ENCODE peak calls at places on chromosomes 3 and 15, in seven cellular contexts. One of them, this sample, is unnamed.

GRCh38 chr15:63048115-63048985 is 5.8 kb downstream of the TPM1 start:
- DNase-seq in glutamatergic neuron: peak; percentile 96
- DNase-seq in T-cell: peak; percentile 83
- DNase-seq in memory B cell: peak; percentile 84
- DNase-seq in cardiac fibroblast: peak; percentile 97
- DNase-seq in T-helper 1 cell: peak; percentile 83
- DNase-seq in SK-N-DZ: peak; percentile 96
- DNase-seq in this sample: peak; percentile 87

GRCh38 chr15:49215768-49216739 is 46.0 kb downstream of the GALK2 start:
- DNase-seq in glutamatergic neuron: no peak
- DNase-seq in T-cell: no peak
- DNase-seq in memory B cell: no peak
- DNase-seq in cardiac fibroblast: peak; percentile 19
- DNase-seq in T-helper 1 cell: no peak
- DNase-seq in SK-N-DZ: no peak
- DNase-seq in this sample: no peak

GRCh38 chr15:51775967-51776816 is 24.8 kb downstream of the TMOD2 start:
- DNase-seq in glutamatergic neuron: peak; percentile 63
- DNase-seq in T-cell: peak; percentile 36
- DNase-seq in memory B cell: peak; percentile 29
- DNase-seq in cardiac fibroblast: peak; percentile 65
- DNase-seq in T-helper 1 cell: peak; percentile 33
- DNase-seq in SK-N-DZ: peak; percentile 54
- DNase-seq in this sample: peak; percentile 69

GRCh38 chr3:40497288-40497687 is 8.6 kb upstream of the ZNF620 start:
- DNase-seq in glutamatergic neuron: no peak
- DNase-seq in T-cell: no peak
- DNase-seq in memory B cell: no peak
- DNase-seq in cardiac fibroblast: peak; percentile 11
- DNase-seq in T-helper 1 cell: no peak
- DNase-seq in SK-N-DZ: no peak
- DNase-seq in this sample: no peak

GRCh38 chr3:14511623-14511965 is 28.5 kb downstream of the GRIP2 start:
- DNase-seq in glutamatergic neuron: peak; percentile 7
- DNase-seq in T-cell: no peak
- DNase-seq in memory B cell: no peak
- DNase-seq in cardiac fibroblast: no peak
- DNase-seq in T-helper 1 cell: no peak
- DNase-seq in SK-N-DZ: no peak
- DNase-seq in this sample: no peak

GRCh38 chr15:90184786-90185704 is 16.1 kb upstream of the SEMA4B start:
- DNase-seq in glutamatergic neuron: peak; percentile 72
- DNase-seq in T-cell: peak; percentile 52
- DNase-seq in memory B cell: peak; percentile 77
- DNase-seq in cardiac fibroblast: peak; percentile 47
- DNase-seq in T-helper 1 cell: peak; percentile 55
- DNase-seq in SK-N-DZ: peak; percentile 59
- DNase-seq in this sample: peak; percentile 74

GRCh38 chr3:157914882-157915281 is 191.3 kb downstream of the SHOX2 start:
- DNase-seq in glutamatergic neuron: no peak
- DNase-seq in T-cell: no peak
- DNase-seq in memory B cell: no peak
- DNase-seq in cardiac fibroblast: no peak
- DNase-seq in T-helper 1 cell: no peak
- DNase-seq in SK-N-DZ: no peak
- DNase-seq in this sample: no peak

GRCh38 chr3:152644478-152644877 is 190.5 kb upstream of the P2RY1 start:
- DNase-seq in glutamatergic neuron: no peak
- DNase-seq in T-cell: no peak
- DNase-seq in memory B cell: no peak
- DNase-seq in cardiac fibroblast: no peak
- DNase-seq in T-helper 1 cell: no peak
- DNase-seq in SK-N-DZ: no peak
- DNase-seq in this sample: no peak

GRCh38 chr3:127573916-127574315 is 16.6 kb downstream of the TPRA1 start:
- DNase-seq in glutamatergic neuron: no peak
- DNase-seq in T-cell: no peak
- DNase-seq in memory B cell: no peak
- DNase-seq in cardiac fibroblast: no peak
- DNase-seq in T-helper 1 cell: no peak
- DNase-seq in SK-N-DZ: no peak
- DNase-seq in this sample: no peak

GRCh38 chr15:73965094-73965729 is 26.9 kb downstream of the STOML1 start:
- DNase-seq in glutamatergic neuron: peak; percentile 76
- DNase-seq in T-cell: no peak
- DNase-seq in memory B cell: no peak
- DNase-seq in cardiac fibroblast: no peak
- DNase-seq in T-helper 1 cell: peak; percentile 14
- DNase-seq in SK-N-DZ: peak; percentile 65
- DNase-seq in this sample: no peak

GRCh38 chr15:38226867-38227266 is 25.8 kb upstream of the SPRED1 start:
- DNase-seq in glutamatergic neuron: no peak
- DNase-seq in T-cell: no peak
- DNase-seq in memory B cell: no peak
- DNase-seq in cardiac fibroblast: peak; percentile 76
- DNase-seq in T-helper 1 cell: no peak
- DNase-seq in SK-N-DZ: no peak
- DNase-seq in this sample: peak; percentile 47

GRCh38 chr15:49624046-49624445 is 3.2 kb downstream of the DTWD1 start:
- DNase-seq in glutamatergic neuron: no peak
- DNase-seq in T-cell: no peak
- DNase-seq in memory B cell: no peak
- DNase-seq in cardiac fibroblast: peak; percentile 32
- DNase-seq in T-helper 1 cell: no peak
- DNase-seq in SK-N-DZ: no peak
- DNase-seq in this sample: peak; percentile 66

GRCh38 chr3:124845406-124845805 is 41.8 kb downstream of the ITGB5 start:
- DNase-seq in glutamatergic neuron: no peak
- DNase-seq in T-cell: no peak
- DNase-seq in memory B cell: no peak
- DNase-seq in cardiac fibroblast: peak; percentile 89
- DNase-seq in T-helper 1 cell: no peak
- DNase-seq in SK-N-DZ: no peak
- DNase-seq in this sample: peak; percentile 84

GRCh38 chr3:178767558-178767957 is 231.3 kb downstream of the KCNMB2 start:
- DNase-seq in glutamatergic neuron: no peak
- DNase-seq in T-cell: no peak
- DNase-seq in memory B cell: no peak
- DNase-seq in cardiac fibroblast: no peak
- DNase-seq in T-helper 1 cell: no peak
- DNase-seq in SK-N-DZ: no peak
- DNase-seq in this sample: no peak

GRCh38 chr3:172550347-172550943 is 27.2 kb upstream of the TNFSF10 start:
- DNase-seq in glutamatergic neuron: no peak
- DNase-seq in T-cell: no peak
- DNase-seq in memory B cell: no peak
- DNase-seq in cardiac fibroblast: peak; percentile 71
- DNase-seq in T-helper 1 cell: peak; percentile 87
- DNase-seq in SK-N-DZ: no peak
- DNase-seq in this sample: peak; percentile 88

GRCh38 chr3:48820626-48821324 is 26.9 kb downstream of the PRKAR2A start:
- DNase-seq in glutamatergic neuron: no peak
- DNase-seq in T-cell: no peak
- DNase-seq in memory B cell: no peak
- DNase-seq in cardiac fibroblast: peak; percentile 86
- DNase-seq in T-helper 1 cell: no peak
- DNase-seq in SK-N-DZ: no peak
- DNase-seq in this sample: peak; percentile 38

GRCh38 chr3:148062590-148062989 is 635.1 kb upstream of the AGTR1 start:
- DNase-seq in glutamatergic neuron: no peak
- DNase-seq in T-cell: no peak
- DNase-seq in memory B cell: no peak
- DNase-seq in cardiac fibroblast: no peak
- DNase-seq in T-helper 1 cell: no peak
- DNase-seq in SK-N-DZ: no peak
- DNase-seq in this sample: no peak

GRCh38 chr3:186532641-186533072 is 11.5 kb downstream of the CRYGS start:
- DNase-seq in glutamatergic neuron: no peak
- DNase-seq in T-cell: no peak
- DNase-seq in memory B cell: peak; percentile 51
- DNase-seq in cardiac fibroblast: no peak
- DNase-seq in T-helper 1 cell: no peak
- DNase-seq in SK-N-DZ: peak; percentile 42
- DNase-seq in this sample: no peak

GRCh38 chr15:48965972-48966371 is 2.3 kb upstream of the SHC4 start:
- DNase-seq in glutamatergic neuron: no peak
- DNase-seq in T-cell: no peak
- DNase-seq in memory B cell: no peak
- DNase-seq in cardiac fibroblast: peak; percentile 70
- DNase-seq in T-helper 1 cell: peak; percentile 39
- DNase-seq in SK-N-DZ: peak; percentile 24
- DNase-seq in this sample: peak; percentile 55

This sample was measured in AG08395.